ENCODE peak calls at places on chromosomes 16 and 17, in nine cellular contexts. O is activated CD4-positive, alpha-beta T cell treated with anti-CD3 and anti-CD28 coated beads for 36 hours; S is AG08395; R is progenitor cell of endocrine pancreas; P is head of caudate nucleus; H is left cardiac atrium; I is mucosa of descending colon; A is thoracic aorta; Z is A549. X is an unnamed sample.

GRCh38 chr16:46947900-46948547 is 25.4 kb downstream of the DNAJA2 start:
- DNase-seq in O (peak; percentile 56), S (peak; percentile 66), R (no peak), P (no peak), H (no peak), I (peak; percentile 52), A (no peak), Z (peak; percentile 55), X (no peak)

GRCh38 chr16:58466396-58466795 is 33.5 kb upstream of the NDRG4 start:
- DNase-seq in O (no peak), S (no peak), R (no peak), P (no peak), H (no peak), I (no peak), A (no peak), Z (no peak), X (no peak)

GRCh38 chr16:10868562-10869469 is 8.2 kb upstream of the CIITA start:
- DNase-seq in O (no peak), S (no peak), R (no peak), P (no peak), H (peak; percentile 58), I (peak; percentile 45), A (no peak), Z (no peak), X (peak; percentile 71)

GRCh38 chr17:3381957-3382356 is 4.2 kb downstream of the OR3A2 start:
- DNase-seq in O (no peak), S (no peak), R (no peak), P (no peak), H (no peak), I (no peak), A (no peak), Z (no peak), X (no peak)

GRCh38 chr16:62035115-62036092 is 834 bp downstream of the CDH8 start:
- DNase-seq in O (no peak), S (no peak), R (peak; percentile 18), P (peak; percentile 43), H (no peak), I (no peak), A (no peak), Z (no peak), X (no peak)

GRCh38 chr17:38510424-38511125 is 82.3 kb downstream of the ARHGAP23 start:
- DNase-seq in O (peak; percentile 33), S (peak; percentile 36), R (peak; percentile 39), P (no peak), H (no peak), I (no peak), A (no peak), Z (no peak), X (no peak)

GRCh38 chr17:82287849-82288601 is 14.5 kb upstream of the CSNK1D start:
- DNase-seq in O (no peak), S (no peak), R (no peak), P (no peak), H (peak; percentile 60), I (peak; percentile 97), A (no peak), Z (peak; percentile 99), X (peak; percentile 85)

GRCh38 chr16:25177831-25178688 is 38.7 kb upstream of the AQP8 start:
- DNase-seq in O (no peak), S (no peak), R (no peak), P (no peak), H (no peak), I (peak; percentile 75), A (no peak), Z (no peak), X (no peak)

GRCh38 chr17:28796062-28796461 is 46.5 kb downstream of the FAM222B start:
- DNase-seq in O (no peak), S (no peak), R (no peak), P (no peak), H (no peak), I (no peak), A (no peak), Z (no peak), X (no peak)

GRCh38 chr17:77492446-77493237 is 351.9 kb downstream of the SEC14L1 start:
- DNase-seq in O (peak; percentile 8), S (no peak), R (no peak), P (no peak), H (no peak), I (peak; percentile 6), A (no peak), Z (no peak), X (peak; percentile 65)

GRCh38 chr17:5868916-5869475 is 201.2 kb upstream of the WSCD1 start:
- DNase-seq in O (no peak), S (no peak), R (no peak), P (no peak), H (no peak), I (no peak), A (no peak), Z (no peak), X (no peak)

GRCh38 chr17:45092932-45093430 is 31.9 kb downstream of the NMT1 start:
- DNase-seq in O (no peak), S (peak; percentile 99), R (no peak), P (peak; percentile 85), H (peak; percentile 90), I (peak; percentile 54), A (peak; percentile 92), Z (peak; percentile 94), X (peak; percentile 97)

GRCh38 chr17:70905796-70906195 is 736.5 kb downstream of the KCNJ2 start:
- DNase-seq in O (no peak), S (peak; percentile 89), R (no peak), P (no peak), H (peak; percentile 85), I (peak; percentile 9), A (peak; percentile 2), Z (peak; percentile 20), X (no peak)

GRCh38 chr17:73639322-73639721 is 4.9 kb downstream of the SDK2 start:
- DNase-seq in O (no peak), S (no peak), R (no peak), P (no peak), H (peak; percentile 34), I (no peak), A (peak; percentile 23), Z (no peak), X (no peak)

GRCh38 chr17:57517216-57517518 is 227.9 kb downstream of the CCDC182 start:
- DNase-seq in O (no peak), S (no peak), R (no peak), P (no peak), H (no peak), I (no peak), A (no peak), Z (no peak), X (no peak)

GRCh38 chr16:75072239-75072947 is 44.2 kb downstream of the LDHD start:
- DNase-seq in O (no peak), S (no peak), R (no peak), P (no peak), H (no peak), I (no peak), A (no peak), Z (no peak), X (no peak)

GRCh38 chr17:76793775-76794174 is 55.9 kb downstream of the MFSD11 start:
- DNase-seq in O (peak; percentile 17), S (peak; percentile 49), R (no peak), P (no peak), H (no peak), I (no peak), A (no peak), Z (peak; percentile 80), X (no peak)

GRCh38 chr17:32551186-32551955 is 64.6 kb downstream of the CDK5R1 start:
- DNase-seq in O (peak; percentile 13), S (peak; percentile 64), R (no peak), P (no peak), H (no peak), I (no peak), A (no peak), Z (no peak), X (no peak)

GRCh38 chr17:38544175-38544838 is 61.4 kb downstream of the SRCIN1 start:
- DNase-seq in O (no peak), S (no peak), R (no peak), P (no peak), H (no peak), I (no peak), A (no peak), Z (no peak), X (no peak)

GRCh38 chr16:53498984-53499383 is 4.0 kb downstream of the AKTIP start:
- DNase-seq in O (no peak), S (no peak), R (no peak), P (no peak), H (no peak), I (peak; percentile 65), A (no peak), Z (no peak), X (no peak)

GRCh38 chr17:7167832-7168231 is 11.3 kb downstream of the ASGR1 start:
- DNase-seq in O (no peak), S (peak; percentile 44), R (no peak), P (no peak), H (no peak), I (no peak), A (no peak), Z (no peak), X (no peak)

GRCh38 chr16:73219176-73219575 is 171.2 kb upstream of the ZFHX3 start:
- DNase-seq in O (no peak), S (no peak), R (no peak), P (no peak), H (no peak), I (no peak), A (no peak), Z (no peak), X (no peak)

GRCh38 chr16:78034530-78034929 is 12.2 kb downstream of the CLEC3A start:
- DNase-seq in O (peak; percentile 48), S (no peak), R (no peak), P (no peak), H (no peak), I (no peak), A (no peak), Z (no peak), X (no peak)

GRCh38 chr16:29815032-29815721 is 775 bp upstream of the PAGR1 start:
- DNase-seq in O (peak; percentile 73), S (no peak), R (no peak), P (no peak), H (peak; percentile 62), I (peak; percentile 62), A (no peak), Z (no peak), X (peak; percentile 79)

GRCh38 chr16:49635009-49635350 is 220.9 kb downstream of the ZNF423 start:
- DNase-seq in O (no peak), S (no peak), R (no peak), P (no peak), H (no peak), I (no peak), A (no peak), Z (no peak), X (no peak)

GRCh38 chr17:71168083-71168741 is 952.6 kb upstream of the SOX9 start:
- DNase-seq in O (no peak), S (no peak), R (no peak), P (no peak), H (no peak), I (no peak), A (no peak), Z (no peak), X (no peak)

GRCh38 chr17:43670645-43671074 is 8.9 kb upstream of the MEOX1 start:
- DNase-seq in O (no peak), S (no peak), R (no peak), P (no peak), H (no peak), I (no peak), A (no peak), Z (no peak), X (no peak)

GRCh38 chr16:56617212-56618085 is 8.1 kb upstream of the MT1E start:
- DNase-seq in O (peak; percentile 83), S (peak; percentile 66), R (peak; percentile 26), P (peak; percentile 57), H (peak; percentile 88), I (peak; percentile 83), A (no peak), Z (no peak), X (peak; percentile 92)

GRCh38 chr16:66228791-66229190 is 137.7 kb upstream of the CDH5 start:
- DNase-seq in O (no peak), S (no peak), R (no peak), P (no peak), H (no peak), I (no peak), A (no peak), Z (no peak), X (peak; percentile 15)

GRCh38 chr17:8797621-8798175 is 1.5 kb downstream of the MFSD6L start:
- DNase-seq in O (no peak), S (no peak), R (no peak), P (no peak), H (no peak), I (no peak), A (no peak), Z (no peak), X (no peak)

GRCh38 chr17:4610162-4610561 is 25.8 kb downstream of the SMTNL2 start:
- DNase-seq in O (no peak), S (no peak), R (no peak), P (no peak), H (no peak), I (no peak), A (no peak), Z (no peak), X (no peak)